ENCODE peak calls at places on chromosome 18, in eight cellular contexts. C, U, Q, S, G, N, W and B are unnamed samples.

GRCh38 chr18:58766164-58766563 is 94.9 kb downstream of the MALT1 start:
- DNase-seq in G (no peak), S (no peak), U (peak), C (peak), N (no peak), W (peak), Q (no peak), B (no peak)

GRCh38 chr18:10120622-10121021 is 206.8 kb downstream of the VAPA start:
- DNase-seq in U (no peak), N (no peak), G (no peak), W (no peak), Q (no peak), C (no peak), S (no peak), B (no peak)

GRCh38 chr18:56903686-56904085 is 243.2 kb upstream of the BOD1L2 start:
- DNase-seq in Q (no peak), N (no peak), S (no peak), G (no peak), W (no peak), C (no peak), U (no peak), B (no peak)

GRCh38 chr18:58208207-58208944 is 164.3 kb downstream of the NEDD4L start:
- DNase-seq in Q (no peak), S (no peak), U (no peak), N (no peak), W (no peak), G (peak), C (no peak), B (no peak)

GRCh38 chr18:26863921-26864497 is 1.5 kb downstream of the AQP4 start:
- DNase-seq in N (no peak), C (no peak), S (no peak), W (no peak), G (no peak), Q (no peak), U (no peak), B (no peak)

GRCh38 chr18:3877678-3878077 is 427.7 kb downstream of the TGIF1 start:
- DNase-seq in G (peak), N (no peak), U (no peak), Q (no peak), S (no peak), W (no peak), C (no peak), B (no peak)

GRCh38 chr18:42053188-42053781 is 98.3 kb downstream of the PIK3C3 start:
- DNase-seq in U (no peak), W (peak), S (peak), Q (no peak), G (peak), C (no peak), N (peak), B (peak)

GRCh38 chr18:37487400-37487831 is 78.2 kb downstream of the CELF4 start:
- DNase-seq in C (no peak), N (peak), W (peak), S (peak), Q (no peak), U (no peak), G (no peak), B (no peak)

GRCh38 chr18:70337139-70337972 is 48.5 kb downstream of the SOCS6 start:
- DNase-seq in Q (peak), U (no peak), G (peak), C (peak), N (no peak), W (peak), S (no peak), B (peak)

GRCh38 chr18:13003466-13003896 is 12.3 kb downstream of the CEP192 start:
- DNase-seq in N (peak), Q (peak), S (peak), C (no peak), G (peak), W (peak), U (no peak), B (peak)

GRCh38 chr18:57210711-57211411 is 64.0 kb downstream of the BOD1L2 start:
- DNase-seq in S (no peak), G (no peak), W (no peak), U (no peak), C (no peak), N (no peak), Q (no peak), B (peak)

GRCh38 chr18:36255072-36255708 is 42.3 kb upstream of the FHOD3 start:
- DNase-seq in N (no peak), U (no peak), W (no peak), G (no peak), C (no peak), Q (no peak), S (no peak), B (no peak)

GRCh38 chr18:54983041-54983686 is 23.9 kb upstream of the CCDC68 start:
- DNase-seq in C (no peak), S (no peak), G (peak), Q (peak), N (no peak), U (no peak), W (no peak), B (peak)

GRCh38 chr18:75533954-75534353 is 106.5 kb upstream of the SMIM21 start:
- DNase-seq in Q (peak), N (no peak), G (peak), W (no peak), U (no peak), S (no peak), C (no peak), B (no peak)

GRCh38 chr18:58387716-58388115 is 241.2 kb downstream of the ALPK2 start:
- DNase-seq in C (no peak), G (no peak), Q (no peak), N (no peak), S (no peak), W (no peak), U (no peak), B (no peak)

GRCh38 chr18:52009958-52010357 is 330.0 kb upstream of the DCC start:
- DNase-seq in C (no peak), Q (no peak), U (no peak), N (no peak), S (no peak), W (no peak), G (no peak), B (no peak)

GRCh38 chr18:32425466-32425865 is 45.2 kb downstream of the GAREM1 start:
- DNase-seq in N (no peak), W (no peak), S (no peak), U (no peak), Q (peak), G (peak), C (no peak), B (no peak)

GRCh38 chr18:66511810-66512209 is 92.1 kb downstream of the CDH19 start:
- DNase-seq in G (no peak), U (no peak), S (no peak), W (no peak), C (no peak), N (no peak), Q (no peak), B (peak)

GRCh38 chr18:24964213-24964612 is 387.8 kb downstream of the ZNF521 start:
- DNase-seq in N (no peak), U (no peak), Q (no peak), C (no peak), G (no peak), S (no peak), W (no peak), B (no peak)

GRCh38 chr18:79928563-79928960 is 22.9 kb downstream of the SLC66A2 start:
- DNase-seq in C (no peak), N (peak), U (peak), Q (no peak), G (no peak), S (no peak), W (peak), B (no peak)

GRCh38 chr18:56038258-56039030 is 450.5 kb upstream of the TCF4 start:
- DNase-seq in C (no peak), S (no peak), U (no peak), W (no peak), G (no peak), Q (no peak), N (no peak), B (peak)

GRCh38 chr18:31954349-31954748 is 11.4 kb upstream of the TRAPPC8 start:
- DNase-seq in W (peak), G (no peak), C (no peak), U (peak), S (no peak), N (no peak), Q (no peak), B (peak)

GRCh38 chr18:41378628-41379027 is 576.4 kb upstream of the PIK3C3 start:
- DNase-seq in U (no peak), C (no peak), G (peak), W (no peak), S (no peak), N (no peak), Q (no peak), B (no peak)

GRCh38 chr18:43563780-43564179 is 286.5 kb upstream of the SYT4 start:
- DNase-seq in C (no peak), S (peak), G (peak), Q (peak), U (no peak), N (no peak), W (peak), B (peak)

GRCh38 chr18:68177807-68178702 is 536.9 kb downstream of the TMX3 start:
- DNase-seq in C (no peak), S (no peak), N (no peak), U (no peak), G (peak), Q (peak), W (no peak), B (peak)

GRCh38 chr18:38009335-38009734 is 443.7 kb upstream of the CELF4 start:
- DNase-seq in C (no peak), U (no peak), W (no peak), Q (no peak), N (no peak), S (no peak), G (no peak), B (no peak)

GRCh38 chr18:71398530-71398929 is 1109.7 kb downstream of the SOCS6 start:
- DNase-seq in U (no peak), W (no peak), G (no peak), Q (no peak), C (no peak), N (no peak), S (peak), B (peak)

GRCh38 chr18:10149768-10150556 is 236.1 kb downstream of the VAPA start:
- DNase-seq in S (no peak), U (peak), Q (no peak), G (no peak), C (no peak), W (no peak), N (no peak), B (no peak)

GRCh38 chr18:63850010-63850409 is 37.5 kb upstream of the SERPINB2 start:
- DNase-seq in C (no peak), N (no peak), Q (no peak), G (peak), W (no peak), S (peak), U (peak), B (peak)

GRCh38 chr18:34773378-34773777 is 63.3 kb downstream of the DTNA start:
- DNase-seq in W (no peak), C (no peak), S (no peak), G (peak), U (no peak), Q (peak), N (no peak), B (no peak)

GRCh38 chr18:3060667-3061580 is 48.0 kb upstream of the LPIN2 start:
- DNase-seq in U (no peak), S (no peak), W (peak), G (no peak), Q (no peak), C (no peak), N (no peak), B (no peak)

GRCh38 chr18:50836521-50836957 is 16.7 kb upstream of the MRO start:
- DNase-seq in U (no peak), C (no peak), G (peak), W (no peak), N (no peak), Q (no peak), S (no peak), B (peak)

GRCh38 chr18:59801576-59801975 is 98.2 kb upstream of the PMAIP1 start:
- DNase-seq in Q (no peak), N (no peak), S (no peak), U (no peak), W (no peak), C (no peak), G (no peak), B (no peak)

GRCh38 chr18:5420909-5421308 is 122.9 kb downstream of the EPB41L3 start:
- DNase-seq in S (no peak), C (no peak), W (no peak), G (no peak), U (no peak), Q (no peak), N (no peak), B (no peak)

GRCh38 chr18:7914834-7915670 is 347.9 kb downstream of the PTPRM start:
- DNase-seq in G (no peak), Q (no peak), C (no peak), S (no peak), U (no peak), W (no peak), N (no peak), B (no peak)

GRCh38 chr18:77063256-77063655 is 69.3 kb downstream of the MBP start:
- DNase-seq in G (no peak), W (no peak), Q (no peak), N (no peak), U (peak), C (no peak), S (no peak), B (no peak)

GRCh38 chr18:55585586-55586521 is 2.1 kb downstream of the TCF4 start:
- DNase-seq in U (no peak), G (no peak), W (no peak), C (no peak), Q (no peak), N (peak), S (peak), B (no peak)

GRCh38 chr18:45837283-45838070 is 12.0 kb downstream of the SIGLEC15 start:
- DNase-seq in N (no peak), W (no peak), U (no peak), Q (no peak), S (peak), G (peak), C (no peak), B (peak)

GRCh38 chr18:11574545-11574944 is 34.9 kb upstream of the SLC35G4 start:
- DNase-seq in C (no peak), S (no peak), G (no peak), N (no peak), W (no peak), Q (no peak), U (no peak), B (no peak)

GRCh38 chr18:11567391-11567790 is 42.0 kb upstream of the SLC35G4 start:
- DNase-seq in N (no peak), U (no peak), S (no peak), C (no peak), G (no peak), W (no peak), Q (no peak), B (no peak)

GRCh38 chr18:11572201-11572600 is 37.2 kb upstream of the SLC35G4 start:
- DNase-seq in Q (no peak), U (no peak), C (no peak), G (no peak), W (no peak), N (no peak), S (no peak), B (no peak)

GRCh38 chr18:11570073-11570588 is 39.3 kb upstream of the SLC35G4 start:
- DNase-seq in G (no peak), U (no peak), C (no peak), N (no peak), Q (no peak), W (no peak), S (no peak), B (no peak)

DNA sequence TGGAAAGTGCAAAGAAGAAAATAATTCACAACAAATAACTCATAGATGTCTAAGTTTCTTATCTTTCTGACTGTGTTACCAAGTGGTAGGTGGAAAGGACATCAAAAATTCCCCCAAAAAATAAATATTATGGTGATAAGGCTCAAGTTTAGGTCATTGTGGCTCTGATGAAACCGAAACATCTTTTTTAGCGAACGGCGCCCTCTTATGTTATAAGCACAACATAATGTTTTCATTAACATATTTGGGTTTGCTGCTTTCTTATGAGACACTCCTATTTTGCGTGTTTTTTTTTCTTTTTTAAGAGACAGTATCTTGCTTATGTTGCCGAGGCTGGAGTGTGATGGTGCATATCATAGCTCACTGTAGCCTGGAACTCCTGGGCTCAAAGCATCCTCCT is 38.6 kb upstream of the SLC35G4 start:
- DNase-seq in Q (no peak), S (no peak), N (no peak), G (peak), C (no peak), U (no peak), W (no peak), B (no peak)
- TF ChIP-seq CTCF in Q (peak), S (peak), N (no peak), G (peak), C (no peak), U (no peak), W (no peak), B (peak)

GRCh38 chr18:74478316-74478715 is 17.8 kb upstream of the CNDP2 start:
- DNase-seq in W (peak), G (no peak), C (no peak), U (no peak), Q (no peak), N (no peak), S (no peak), B (no peak)

GRCh38 chr18:74478876-74479275 is 17.3 kb upstream of the CNDP2 start:
- DNase-seq in C (no peak), U (no peak), S (no peak), W (peak), Q (no peak), N (no peak), G (peak), B (no peak)

GRCh38 chr18:74473976-74474375 is 16.9 kb upstream of the DIPK1C start:
- DNase-seq in N (no peak), U (no peak), C (no peak), W (no peak), Q (no peak), G (no peak), S (no peak), B (no peak)

GRCh38 chr18:74477771-74478170 is 18.4 kb upstream of the CNDP2 start:
- DNase-seq in Q (no peak), W (peak), G (no peak), S (no peak), U (no peak), N (no peak), C (no peak), B (no peak)

GRCh38 chr18:74476154-74476553 is 19.0 kb upstream of the DIPK1C start:
- DNase-seq in N (no peak), W (peak), C (no peak), U (no peak), G (no peak), Q (no peak), S (peak), B (no peak)
- TF ChIP-seq CTCF in N (no peak), W (peak), C (peak), U (no peak), G (peak), Q (peak), S (peak), B (peak)

DNA sequence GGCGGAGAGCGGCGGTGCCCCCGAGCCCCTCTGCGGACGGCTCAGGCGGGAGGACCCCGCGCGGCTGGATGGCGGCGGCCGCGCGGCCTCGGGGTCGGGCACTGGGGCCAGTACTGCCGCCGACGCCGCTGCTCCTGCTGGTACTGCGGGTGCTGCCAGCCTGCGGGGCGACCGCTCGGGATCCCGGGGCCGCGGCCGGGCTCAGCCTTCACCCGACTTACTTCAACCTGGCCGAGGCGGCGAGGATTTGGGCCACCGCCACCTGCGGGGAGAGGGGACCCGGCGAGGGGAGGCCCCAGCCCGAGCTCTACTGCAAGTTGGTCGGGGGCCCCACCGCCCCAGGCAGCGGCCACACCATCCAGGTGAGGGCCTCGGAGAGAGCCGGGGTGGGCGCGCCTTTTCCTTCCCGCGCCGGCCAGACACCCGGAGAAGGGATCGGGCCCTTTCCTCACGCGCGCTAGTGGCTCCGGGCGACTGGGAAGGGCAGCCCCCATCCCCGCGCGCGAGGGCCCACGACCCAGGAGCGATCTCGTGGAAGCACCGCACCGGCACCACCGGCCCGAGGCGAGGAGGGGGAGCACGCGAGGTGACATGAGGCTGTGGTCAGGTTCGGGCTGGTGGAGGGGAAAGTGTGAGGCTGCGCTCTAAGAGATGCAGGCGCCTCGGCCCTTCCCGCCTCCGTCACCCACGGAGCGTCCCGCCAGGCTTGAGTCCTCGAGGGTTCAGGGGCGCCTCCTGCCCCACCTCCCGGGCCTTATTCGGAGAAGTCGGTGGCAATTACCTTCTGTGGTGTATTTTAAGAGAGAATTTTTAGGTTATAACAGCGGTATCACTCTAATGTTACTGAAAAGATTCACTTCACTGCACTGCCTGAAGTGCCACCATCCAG is 607 bp downstream of the LAMA3 start:
- DNase-seq in S (peak), U (peak), W (no peak), G (no peak), C (no peak), N (peak), Q (no peak), B (peak)
- TF ChIP-seq CTCF in S (no peak), U (no peak), W (no peak), G (no peak), C (no peak), N (no peak), Q (no peak), B (no peak)

GRCh38 chr18:28176933-28177827 is at the start of gene CDH2:
- DNase-seq in W (peak), N (peak), Q (peak), G (peak), C (no peak), S (peak), U (no peak), B (no peak)

GRCh38 chr18:28175930-28176673 is 828 bp downstream of the CDH2 start:
- DNase-seq in W (no peak), U (no peak), G (no peak), N (no peak), C (no peak), Q (no peak), S (peak), B (no peak)

GRCh38 chr18:28178720-28179119 is 1.8 kb upstream of the CDH2 start:
- DNase-seq in W (no peak), U (no peak), N (no peak), Q (no peak), C (no peak), S (peak), G (peak), B (no peak)

GRCh38 chr18:28176674-28176932 is 327 bp downstream of the CDH2 start:
- DNase-seq in N (no peak), C (no peak), G (no peak), S (no peak), U (no peak), Q (no peak), W (no peak), B (no peak)

DNA sequence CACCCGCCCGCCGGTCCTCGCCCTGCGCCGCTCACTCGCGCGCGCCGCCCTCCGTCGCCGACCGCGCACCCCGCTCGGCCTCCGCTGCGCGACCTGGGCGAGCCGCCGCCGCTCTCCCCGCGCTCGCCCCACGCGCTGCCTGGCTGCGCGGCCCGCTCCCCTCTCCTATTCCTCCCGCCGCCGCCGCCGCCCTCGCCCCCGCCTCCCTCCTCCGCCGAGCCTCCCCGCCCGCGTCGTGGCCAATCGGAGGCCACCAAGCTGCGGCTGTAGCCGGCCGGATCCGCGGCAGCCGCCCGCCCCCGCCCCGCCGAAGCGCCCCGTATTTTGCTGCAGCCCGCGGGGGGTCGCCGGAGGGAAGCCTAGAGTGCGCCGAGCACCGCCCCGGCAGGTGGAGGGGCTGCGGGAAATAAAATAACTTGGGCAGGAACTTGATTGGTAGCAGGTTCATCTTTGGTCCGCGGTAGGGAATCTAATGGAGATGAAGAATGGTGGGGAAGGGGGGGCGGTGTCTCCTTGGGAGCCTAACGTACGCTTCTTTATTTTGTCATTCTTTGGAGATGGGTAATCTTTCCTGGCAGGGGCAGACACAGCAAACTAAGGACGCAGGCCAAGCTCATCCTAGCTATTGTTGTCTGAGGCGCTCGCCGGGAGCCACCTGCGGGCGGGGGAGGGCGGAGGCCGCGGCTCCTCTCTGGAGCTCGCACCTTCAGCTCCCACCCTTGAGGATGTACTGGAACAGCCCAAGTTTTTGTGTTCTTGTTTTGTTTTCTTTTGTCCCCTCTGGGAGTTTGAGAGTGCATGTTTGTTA is 1.1 kb upstream of the CDH2 start:
- DNase-seq in W (peak), G (peak), Q (no peak), N (peak), U (no peak), S (peak), C (no peak), B (peak)
- TF ChIP-seq CTCF in W (no peak), G (peak), Q (no peak), N (no peak), U (no peak), S (no peak), C (no peak), B (no peak)